ENCODE peak calls at places on chromosomes 11 and 22, in five cellular contexts. X is AG04450, O is adrenal gland, Q is choroid plexus epithelial cell, E is RWPE2. D is an unnamed sample.

GRCh38 chr11:62545437-62546243 is 966 bp downstream of the AHNAK start:
- DNase-seq in O (peak; percentile 85), Q (peak; percentile 93), E (peak; percentile 94), X (peak; percentile 80), D (peak; percentile 64)

GRCh38 chr11:73398132-73398526 is 21.9 kb downstream of the RELT start:
- DNase-seq in X (no peak), E (no peak), Q (no peak), O (no peak), D (no peak)

GRCh38 chr11:64765291-64765803 is 5.6 kb upstream of the PYGM start:
- DNase-seq in Q (no peak), X (no peak), E (no peak), O (no peak), D (no peak)

GRCh38 chr11:123479048-123479837 is 49.2 kb downstream of the GRAMD1B start:
- DNase-seq in O (no peak), X (no peak), E (no peak), Q (no peak), D (no peak)

GRCh38 chr11:59263225-59263894 is 50.6 kb upstream of the MPEG1 start:
- DNase-seq in X (no peak), Q (no peak), O (no peak), E (no peak), D (no peak)

GRCh38 chr11:71452354-71453020 is 516 bp upstream of the NADSYN1 start:
- DNase-seq in O (peak; percentile 85), Q (peak; percentile 63), X (no peak), E (peak; percentile 23), D (peak; percentile 25)

GRCh38 chr11:114082415-114082748 is 22.9 kb downstream of the ZBTB16 start:
- DNase-seq in E (no peak), O (no peak), X (no peak), Q (peak; percentile 67), D (no peak)

GRCh38 chr11:46865340-46865739 is 19.3 kb upstream of the CKAP5 start:
- DNase-seq in Q (peak; percentile 92), X (peak; percentile 75), O (peak; percentile 74), E (no peak), D (peak; percentile 25)

GRCh38 chr22:17903564-17904295 is 120.6 kb downstream of the MICAL3 start:
- DNase-seq in O (no peak), E (no peak), X (no peak), Q (no peak), D (no peak)

GRCh38 chr11:17354070-17354924 is 2.7 kb downstream of the NCR3LG1 start:
- DNase-seq in Q (peak; percentile 85), E (no peak), O (peak; percentile 81), X (peak; percentile 26), D (no peak)

GRCh38 chr11:108466405-108466804 is 924 bp downstream of the C11orf65 start:
- DNase-seq in Q (no peak), O (no peak), E (no peak), X (no peak), D (no peak)

GRCh38 chr11:131739243-131739882 is 368.9 kb downstream of the NTM start:
- DNase-seq in Q (no peak), E (no peak), X (no peak), O (no peak), D (no peak)

GRCh38 chr22:46104170-46104880 is 46.0 kb upstream of the PPARA start:
- DNase-seq in X (no peak), O (peak; percentile 90), Q (no peak), E (no peak), D (no peak)

GRCh38 chr11:46392421-46393230 is 1.1 kb upstream of the CHRM4 start:
- DNase-seq in X (peak; percentile 48), E (peak; percentile 76), O (peak; percentile 94), Q (peak; percentile 83), D (peak; percentile 17)

GRCh38 chr11:131674051-131674755 is 303.8 kb downstream of the NTM start:
- DNase-seq in X (peak; percentile 74), E (no peak), Q (peak; percentile 91), O (peak; percentile 76), D (peak; percentile 75)

GRCh38 chr11:2587976-2588748 is 111.6 kb downstream of the KCNQ1OT1 start:
- DNase-seq in Q (no peak), E (no peak), X (no peak), O (peak; percentile 5), D (no peak)

GRCh38 chr11:118142809-118143208 is 9.8 kb downstream of the SCN4B start:
- DNase-seq in Q (no peak), E (no peak), X (no peak), O (peak; percentile 33), D (no peak)

GRCh38 chr11:129694966-129695365 is 120.7 kb upstream of the TMEM45B start:
- DNase-seq in O (no peak), Q (no peak), E (no peak), X (no peak), D (no peak)

GRCh38 chr22:31130873-31131272 is 8.1 kb downstream of the INPP5J start:
- DNase-seq in O (peak; percentile 72), Q (no peak), X (no peak), E (no peak), D (no peak)

GRCh38 chr11:111644922-111645321 is 42.7 kb downstream of the SIK2 start:
- DNase-seq in Q (no peak), E (no peak), X (no peak), O (no peak), D (no peak)

GRCh38 chr11:65298655-65299179 is 15.9 kb upstream of the CDC42EP2 start:
- DNase-seq in Q (peak; percentile 50), E (no peak), X (no peak), O (no peak), D (peak; percentile 60)

GRCh38 chr22:34454598-34454997 is 534.3 kb upstream of the LARGE1 start:
- DNase-seq in Q (no peak), O (no peak), X (no peak), E (no peak), D (no peak)

GRCh38 chr11:952406-953385 is 27.0 kb downstream of the AP2A2 start:
- DNase-seq in Q (peak; percentile 67), O (no peak), X (no peak), E (no peak), D (no peak)

GRCh38 chr22:49966716-49967332 is 6.3 kb downstream of the PIM3 start:
- DNase-seq in E (no peak), O (peak; percentile 84), X (no peak), Q (peak; percentile 53), D (no peak)

GRCh38 chr11:71532016-71532610 is 5.0 kb downstream of the KRTAP5-7 start:
- DNase-seq in O (no peak), E (no peak), Q (no peak), X (no peak), D (no peak)

GRCh38 chr11:43574949-43575915 is 105.3 kb upstream of the HSD17B12 start:
- DNase-seq in Q (peak; percentile 53), E (no peak), X (peak; percentile 23), O (peak; percentile 51), D (no peak)

GRCh38 chr11:132158091-132158490 is 787.7 kb downstream of the NTM start:
- DNase-seq in E (no peak), O (no peak), X (no peak), Q (peak; percentile 34), D (no peak)

GRCh38 chr11:8873966-8874365 is 37.0 kb upstream of the AKIP1 start:
- DNase-seq in O (no peak), X (no peak), Q (no peak), E (no peak), D (no peak)

GRCh38 chr11:8872017-8872416 is 39.0 kb upstream of the AKIP1 start:
- DNase-seq in Q (no peak), O (no peak), E (no peak), X (no peak), D (no peak)

GRCh38 chr11:8867856-8868705 is 42.9 kb upstream of the AKIP1 start:
- DNase-seq in E (no peak), X (no peak), O (no peak), Q (peak; percentile 61), D (no peak)

GRCh38 chr11:8871283-8871775 is 39.7 kb upstream of the AKIP1 start:
- DNase-seq in Q (peak; percentile 93), E (no peak), X (peak; percentile 87), O (peak; percentile 74), D (peak; percentile 76)

DNA sequence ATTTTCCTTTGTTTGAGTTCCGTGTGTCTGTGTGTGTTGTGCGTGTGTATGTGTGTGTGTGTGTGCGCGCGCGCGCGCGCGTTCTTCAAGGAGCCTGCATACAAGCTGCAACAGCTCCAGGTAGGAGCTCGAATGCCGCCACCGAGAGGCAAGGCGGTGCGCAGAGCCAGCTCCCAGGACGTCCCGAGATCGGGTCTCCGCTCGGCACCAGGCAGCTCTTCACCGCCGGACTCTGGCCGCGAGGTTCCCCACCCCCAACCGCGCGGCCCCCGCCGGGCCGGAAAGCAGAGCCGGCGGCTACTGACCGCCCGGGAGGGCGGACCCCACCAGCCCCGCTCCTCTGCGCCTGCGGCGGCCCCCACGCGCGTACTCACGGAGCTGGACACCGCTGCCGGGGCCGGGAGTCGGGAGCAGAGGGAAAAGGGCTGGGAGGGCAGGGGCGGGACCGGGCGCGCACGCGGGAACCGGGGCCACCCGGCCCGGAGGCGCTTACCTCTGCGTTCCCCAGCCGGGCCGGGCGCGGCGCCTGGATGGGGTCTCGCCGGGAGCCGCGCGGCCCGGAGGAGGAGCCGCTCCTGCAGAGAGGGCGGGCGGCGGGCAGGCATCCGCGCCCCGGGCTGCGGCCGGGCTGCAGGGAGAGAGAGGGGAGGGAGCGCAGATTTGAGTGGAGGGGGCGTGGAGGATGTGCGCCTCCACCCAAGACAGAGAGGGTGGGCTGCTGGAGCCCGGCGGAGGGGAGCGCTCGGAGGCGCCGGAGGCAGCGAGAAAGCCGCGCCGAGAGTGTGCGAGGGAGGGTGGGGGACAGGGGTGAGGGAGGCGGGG is 40.3 kb upstream of the AKIP1 start:
- DNase-seq in E (peak; percentile 68), O (peak; percentile 51), X (peak; percentile 29), Q (peak; percentile 83), D (no peak)
- TF ChIP-seq CTCF in E (peak; percentile 29), O (no peak), X (no peak), Q (no peak), D (no peak)

DNA sequence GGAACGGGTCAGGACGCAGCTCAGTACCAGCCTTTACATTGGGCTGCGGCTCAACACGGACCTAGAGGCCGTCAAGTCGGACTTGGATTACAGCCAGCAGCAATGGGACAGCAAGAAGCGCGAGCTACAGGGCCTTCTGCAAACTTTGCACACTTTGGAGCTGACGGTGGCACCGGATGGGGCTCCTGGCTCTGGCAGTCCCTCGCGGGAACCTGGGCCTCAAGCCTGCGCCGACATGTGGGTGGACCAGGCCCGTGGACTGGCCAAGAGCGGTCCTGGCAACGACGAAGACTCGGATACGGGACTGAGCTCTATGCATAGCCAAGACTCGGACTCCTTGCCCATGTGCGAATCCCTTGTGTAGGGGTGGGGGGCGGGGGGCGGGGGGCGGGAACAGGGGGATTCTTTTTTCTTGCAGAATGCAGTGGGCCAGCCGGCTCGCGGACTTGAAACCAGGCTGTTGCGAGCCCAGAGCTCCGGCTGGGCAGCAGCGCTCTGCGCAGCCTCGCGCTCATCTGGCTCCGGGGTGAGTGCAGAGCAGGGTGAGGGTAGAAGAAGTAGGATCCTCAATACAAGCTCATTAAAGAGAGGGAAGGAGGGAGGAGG is 1.7 kb downstream of the RASSF10 start:
- DNase-seq in E (no peak), O (peak; percentile 16), X (no peak), Q (no peak), D (no peak)
- H3K4me3 ChIP-seq in E (no peak overlapping the region), O (no peak overlapping the region), X (no peak overlapping the region), Q (no peak overlapping the region), D (no peak overlapping the region)

DNA sequence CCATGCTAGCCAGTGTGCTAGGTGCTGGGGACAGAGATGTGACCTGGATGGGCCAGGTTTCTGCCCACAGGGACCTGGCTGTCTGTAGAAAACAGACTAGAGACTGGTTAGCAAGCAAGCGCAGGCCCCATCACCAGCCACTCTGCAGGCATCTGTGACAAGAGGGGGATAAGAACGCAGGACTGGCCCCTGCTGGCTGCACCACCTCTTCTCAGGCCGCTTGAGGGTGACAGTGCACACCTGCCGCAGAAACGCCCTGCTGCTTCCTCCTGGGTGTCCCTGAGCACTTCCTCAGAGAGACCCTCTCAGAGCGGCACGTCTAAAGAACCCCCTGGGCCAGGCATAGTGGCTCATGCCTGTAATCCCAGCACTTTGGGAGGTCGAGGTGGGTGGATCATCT is 5.9 kb upstream of the PICK1 start:
- DNase-seq in E (no peak), O (no peak), X (no peak), Q (no peak), D (no peak)
- TF ChIP-seq CTCF in E (no peak), O (no peak), X (no peak), Q (no peak), D (no peak)

GRCh38 chr11:20669833-20670684 is 673 bp downstream of the NELL1 start:
- DNase-seq in O (no peak), E (no peak), Q (no peak), X (no peak), D (no peak)
- H3K4me3 ChIP-seq in O (no peak overlapping the region), E (no peak overlapping the region), Q (no peak overlapping the region), X (no peak overlapping the region), D (no peak overlapping the region)